ENCODE peak calls at places on chromosomes 7 and 10, in eight cellular contexts. K, D, C, B, Q, G, L and X are unnamed samples.

GRCh38 chr10:35412900-35413491 is 76.7 kb downstream of the CCNY start:
- DNase-seq in Q (no peak), C (no peak), B (peak; percentile 49), D (no peak), G (no peak), L (no peak), K (no peak), X (no peak)

GRCh38 chr10:62719058-62719457 is 85.5 kb upstream of the ADO start:
- DNase-seq in K (no peak), Q (no peak), C (no peak), G (no peak), L (no peak), B (no peak), D (no peak), X (no peak)

GRCh38 chr7:151157645-151158329 is 9.7 kb downstream of the GBX1 start:
- DNase-seq in L (no peak), K (no peak), G (no peak), D (no peak), B (no peak), C (no peak), Q (no peak), X (no peak)

GRCh38 chr7:112669306-112669705 is 120.9 kb downstream of the TMEM168 start:
- DNase-seq in C (no peak), L (no peak), Q (no peak), B (no peak), D (no peak), G (no peak), K (no peak), X (no peak)

GRCh38 chr10:3867454-3868273 is 82.7 kb upstream of the KLF6 start:
- DNase-seq in K (no peak), D (peak; percentile 58), C (no peak), Q (no peak), L (no peak), G (no peak), B (no peak), X (no peak)

GRCh38 chr7:16851829-16852228 is 30.0 kb downstream of the AGR3 start:
- DNase-seq in K (no peak), D (no peak), Q (no peak), G (no peak), B (no peak), C (no peak), L (no peak), X (no peak)

GRCh38 chr7:1567082-1567771 is 2.6 kb downstream of the PSMG3 start:
- DNase-seq in K (no peak), G (no peak), B (peak; percentile 84), D (peak; percentile 91), Q (no peak), L (peak; percentile 84), C (no peak), X (no peak)

GRCh38 chr10:1109795-1110673 is 53.8 kb downstream of the WDR37 start:
- DNase-seq in L (no peak), G (peak; percentile 62), C (peak; percentile 76), D (peak; percentile 11), Q (peak; percentile 53), K (peak; percentile 91), B (peak; percentile 71), X (peak; percentile 17)

GRCh38 chr7:1026721-1027151 is 17.6 kb upstream of the GPR146 start:
- DNase-seq in K (no peak), B (no peak), D (no peak), L (no peak), G (no peak), C (no peak), Q (no peak), X (no peak)

GRCh38 chr10:120017731-120018130 is 125.2 kb downstream of the SEC23IP start:
- DNase-seq in B (no peak), D (no peak), K (no peak), L (no peak), C (no peak), Q (no peak), G (no peak), X (no peak)

GRCh38 chr10:127878474-127879055 is 14.2 kb downstream of the CLRN3 start:
- DNase-seq in Q (no peak), K (no peak), C (no peak), B (no peak), G (no peak), D (no peak), L (no peak), X (no peak)

GRCh38 chr10:33965795-33966581 is 631.5 kb upstream of the NRP1 start:
- DNase-seq in G (no peak), Q (no peak), B (no peak), L (no peak), C (no peak), K (no peak), D (no peak), X (no peak)

GRCh38 chr10:123529146-123529760 is 136.9 kb upstream of the GPR26 start:
- DNase-seq in B (no peak), D (no peak), C (no peak), Q (no peak), L (no peak), K (no peak), G (no peak), X (no peak)

GRCh38 chr10:122152544-122152943 is 118.6 kb upstream of the BTBD16 start:
- DNase-seq in B (peak; percentile 86), Q (no peak), C (no peak), G (no peak), L (peak; percentile 27), D (peak; percentile 96), K (no peak), X (no peak)

GRCh38 chr7:13467111-13467547 is 522.3 kb downstream of the ETV1 start:
- DNase-seq in B (no peak), G (no peak), L (no peak), C (no peak), Q (no peak), K (no peak), D (no peak), X (no peak)

GRCh38 chr10:123236122-123236521 is 81.9 kb downstream of the BUB3 start:
- DNase-seq in C (no peak), Q (no peak), K (no peak), G (no peak), L (no peak), B (no peak), D (no peak), X (no peak)

GRCh38 chr7:133778472-133778871 is 348.7 kb upstream of the LRGUK start:
- DNase-seq in L (no peak), D (no peak), K (no peak), G (no peak), Q (peak; percentile 23), B (no peak), C (no peak), X (no peak)

GRCh38 chr10:28200804-28201203 is 102.1 kb downstream of the MPP7 start:
- DNase-seq in G (no peak), C (no peak), K (no peak), B (no peak), D (no peak), L (no peak), Q (no peak), X (no peak)

GRCh38 chr10:124680675-124681074 is 63.5 kb downstream of the FAM53B start:
- DNase-seq in C (no peak), G (no peak), K (no peak), L (no peak), D (peak; percentile 31), B (peak; percentile 64), Q (no peak), X (no peak)

GRCh38 chr10:97648557-97649404 is 8.3 kb downstream of the PI4K2A start:
- DNase-seq in Q (peak; percentile 47), C (no peak), B (peak; percentile 85), G (peak; percentile 11), K (peak; percentile 85), D (peak; percentile 95), L (no peak), X (no peak)

GRCh38 chr7:18638594-18639452 is 143.3 kb downstream of the HDAC9 start:
- DNase-seq in B (peak; percentile 74), D (peak; percentile 79), L (peak; percentile 45), K (peak; percentile 8), C (no peak), G (no peak), Q (no peak), X (no peak)

GRCh38 chr7:25460426-25460825 is 232.1 kb upstream of the NPVF start:
- DNase-seq in L (no peak), K (no peak), D (no peak), B (no peak), C (no peak), G (no peak), Q (no peak), X (no peak)

GRCh38 chr10:94092848-94093247 is 99.1 kb downstream of the PLCE1 start:
- DNase-seq in L (no peak), G (no peak), K (no peak), D (no peak), C (no peak), Q (no peak), B (no peak), X (no peak)

GRCh38 chr10:8325417-8325980 is 271.0 kb downstream of the GATA3 start:
- DNase-seq in B (no peak), Q (no peak), C (no peak), G (no peak), D (no peak), L (no peak), K (no peak), X (no peak)

GRCh38 chr7:72445580-72445979 is 33.4 kb upstream of the CALN1 start:
- DNase-seq in K (no peak), G (no peak), L (no peak), B (no peak), Q (no peak), C (no peak), D (no peak), X (no peak)

GRCh38 chr10:130961506-130962239 is 349.8 kb downstream of the TCERG1L start:
- DNase-seq in K (no peak), D (no peak), C (no peak), L (no peak), G (no peak), B (no peak), Q (no peak), X (no peak)